ENCODE peak calls at places on chromosome 19, in nine cellular contexts. T, N, R, E, G, P, X, S and C are unnamed samples.

GRCh38 chr19:40691421-40692211 is 1.2 kb upstream of the NUMBL start:
- DNase-seq in T (no peak), N (no peak), R (peak), E (peak), G (no peak), P (no peak), X (no peak), S (no peak), C (no peak)

GRCh38 chr19:18996796-18997394 is 36.4 kb downstream of the SUGP2 start:
- DNase-seq in T (no peak), N (no peak), R (no peak), E (no peak), G (no peak), P (no peak), X (no peak), S (no peak), C (no peak)

GRCh38 chr19:52665529-52665928 is 27.4 kb upstream of the ZNF83 start:
- DNase-seq in T (no peak), N (no peak), R (no peak), E (no peak), G (no peak), P (peak), X (no peak), S (no peak), C (no peak)

GRCh38 chr19:10227215-10227971 is 3.7 kb downstream of the S1PR2 start:
- DNase-seq in T (no peak), N (no peak), R (peak), E (peak), G (peak), P (no peak), X (peak), S (no peak), C (no peak)

GRCh38 chr19:662207-662961 is 630 bp downstream of the RNF126 start:
- DNase-seq in T (peak), N (peak), R (peak), E (no peak), G (no peak), P (no peak), X (peak), S (no peak), C (no peak)

GRCh38 chr19:16527334-16527935 is 14.8 kb downstream of the CHERP start:
- DNase-seq in T (no peak), N (peak), R (no peak), E (no peak), G (no peak), P (no peak), X (no peak), S (no peak), C (no peak)

GRCh38 chr19:17323274-17323972 is 11.2 kb downstream of the ANO8 start:
- DNase-seq in T (no peak), N (no peak), R (peak), E (no peak), G (no peak), P (no peak), X (no peak), S (no peak), C (no peak)

GRCh38 chr19:54873990-54874389 is at the start of gene FCAR:
- DNase-seq in T (no peak), N (no peak), R (no peak), E (no peak), G (no peak), P (no peak), X (no peak), S (no peak), C (no peak)

GRCh38 chr19:17254636-17255035 is 8.9 kb upstream of the NR2F6 start:
- DNase-seq in T (no peak), N (no peak), R (no peak), E (no peak), G (no peak), P (no peak), X (no peak), S (no peak), C (no peak)

GRCh38 chr19:18436651-18437478 is 1.1 kb downstream of the ISYNA1 start:
- DNase-seq in T (peak), N (peak), R (peak), E (peak), G (peak), P (no peak), X (peak), S (no peak), C (peak)

GRCh38 chr19:40822161-40822560 is 23.2 kb downstream of the EGLN2 start:
- DNase-seq in T (no peak), N (no peak), R (peak), E (no peak), G (no peak), P (no peak), X (no peak), S (no peak), C (no peak)

GRCh38 chr19:6963259-6963852 is 57.9 kb downstream of the MBD3L2B start:
- DNase-seq in T (no peak), N (no peak), R (no peak), E (no peak), G (no peak), P (no peak), X (no peak), S (no peak), C (no peak)

GRCh38 chr19:37817180-37817911 is 38.0 kb upstream of the ZNF573 start:
- DNase-seq in T (peak), N (no peak), R (peak), E (peak), G (peak), P (no peak), X (peak), S (no peak), C (peak)

GRCh38 chr19:13887529-13887928 is 10.6 kb downstream of the NANOS3 start:
- DNase-seq in T (no peak), N (no peak), R (no peak), E (no peak), G (no peak), P (no peak), X (peak), S (peak), C (no peak)

GRCh38 chr19:10846500-10847202 is 1.6 kb upstream of the C19orf38 start:
- DNase-seq in T (no peak), N (no peak), R (no peak), E (no peak), G (no peak), P (no peak), X (no peak), S (no peak), C (no peak)

GRCh38 chr19:42542791-42543190 is 14.5 kb upstream of the CEACAM1 start:
- DNase-seq in T (no peak), N (no peak), R (no peak), E (no peak), G (no peak), P (no peak), X (no peak), S (no peak), C (no peak)
- TF ChIP-seq CTCF in T (no peak), N (no peak), R (peak), E (no peak), G (no peak), P (no peak), X (no peak), S (no peak), C (no peak)

GRCh38 chr19:49347835-49348234 is 12.6 kb downstream of the CD37 start:
- DNase-seq in T (no peak), N (peak), R (peak), E (peak), G (no peak), P (no peak), X (peak), S (peak), C (no peak)
- TF ChIP-seq CTCF in T (no peak), N (no peak), R (peak), E (no peak), G (no peak), P (peak), X (peak), S (peak), C (peak)

GRCh38 chr19:46859637-46860124 is 1.1 kb upstream of the ARHGAP35 start:
- DNase-seq in T (no peak), N (no peak), R (no peak), E (peak), G (no peak), P (no peak), X (no peak), S (no peak), C (no peak)

GRCh38 chr19:46860846-46861690 is at the start of gene ARHGAP35:
- DNase-seq in T (peak), N (no peak), R (peak), E (peak), G (no peak), P (no peak), X (no peak), S (no peak), C (no peak)

GRCh38 chr19:46860125-46860845 is 512 bp upstream of the ARHGAP35 start:
- DNase-seq in T (peak), N (peak), R (peak), E (peak), G (peak), P (peak), X (peak), S (peak), C (peak)

GRCh38 chr19:46852830-46853229 is 2.2 kb upstream of the AP2S1 start:
- DNase-seq in T (no peak), N (no peak), R (no peak), E (no peak), G (no peak), P (no peak), X (no peak), S (no peak), C (no peak)

GRCh38 chr19:46856062-46857022 is 4.5 kb upstream of the ARHGAP35 start:
- DNase-seq in T (peak), N (peak), R (peak), E (peak), G (peak), P (peak), X (peak), S (peak), C (peak)
- TF ChIP-seq CTCF in T (peak), N (peak), R (peak), E (peak), G (peak), P (peak), X (peak), S (peak), C (peak)

DNA sequence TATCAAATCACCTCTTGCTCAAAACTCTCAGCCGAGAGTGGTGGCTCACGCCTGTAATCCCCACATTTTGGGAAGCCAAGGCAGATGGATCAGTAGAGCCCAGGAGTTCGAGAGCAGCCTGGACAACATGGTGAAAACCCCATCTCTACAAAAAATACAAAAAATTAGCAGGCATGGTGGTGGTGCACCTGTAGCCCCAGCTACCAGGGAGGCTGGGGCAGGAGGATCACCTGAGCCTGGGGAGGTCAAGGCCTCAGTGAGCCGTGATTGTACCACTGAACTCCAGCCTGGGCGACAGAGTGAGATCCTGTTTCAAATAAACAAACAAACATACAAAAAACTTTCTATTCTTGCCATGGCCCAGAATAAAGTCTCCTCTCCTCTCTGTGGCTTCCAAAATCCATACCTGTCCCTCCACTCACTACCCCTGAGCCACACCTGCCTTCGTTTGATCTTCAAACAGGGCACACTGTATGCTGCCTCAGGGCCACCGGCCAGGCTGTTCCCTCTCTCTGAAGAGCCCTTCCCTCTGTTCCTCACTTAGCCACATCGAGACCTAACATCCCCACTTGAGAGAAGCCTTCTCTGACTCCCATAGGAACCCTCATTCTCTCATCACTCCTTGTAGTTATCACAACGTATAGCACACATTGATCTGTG is 6.3 kb downstream of the LGI4 start:
- DNase-seq in T (no peak), N (no peak), R (no peak), E (no peak), G (no peak), P (no peak), X (no peak), S (no peak), C (no peak)
- TF ChIP-seq CTCF in T (no peak), N (no peak), R (no peak), E (no peak), G (no peak), P (no peak), X (no peak), S (no peak), C (no peak)

GRCh38 chr19:3302755-3303154 is 63.6 kb upstream of the NFIC start:
- DNase-seq in T (no peak), N (no peak), R (no peak), E (no peak), G (no peak), P (no peak), X (no peak), S (no peak), C (no peak)
- TF ChIP-seq CTCF in T (no peak), N (no peak), R (peak), E (no peak), G (no peak), P (peak), X (no peak), S (no peak), C (no peak)

DNA sequence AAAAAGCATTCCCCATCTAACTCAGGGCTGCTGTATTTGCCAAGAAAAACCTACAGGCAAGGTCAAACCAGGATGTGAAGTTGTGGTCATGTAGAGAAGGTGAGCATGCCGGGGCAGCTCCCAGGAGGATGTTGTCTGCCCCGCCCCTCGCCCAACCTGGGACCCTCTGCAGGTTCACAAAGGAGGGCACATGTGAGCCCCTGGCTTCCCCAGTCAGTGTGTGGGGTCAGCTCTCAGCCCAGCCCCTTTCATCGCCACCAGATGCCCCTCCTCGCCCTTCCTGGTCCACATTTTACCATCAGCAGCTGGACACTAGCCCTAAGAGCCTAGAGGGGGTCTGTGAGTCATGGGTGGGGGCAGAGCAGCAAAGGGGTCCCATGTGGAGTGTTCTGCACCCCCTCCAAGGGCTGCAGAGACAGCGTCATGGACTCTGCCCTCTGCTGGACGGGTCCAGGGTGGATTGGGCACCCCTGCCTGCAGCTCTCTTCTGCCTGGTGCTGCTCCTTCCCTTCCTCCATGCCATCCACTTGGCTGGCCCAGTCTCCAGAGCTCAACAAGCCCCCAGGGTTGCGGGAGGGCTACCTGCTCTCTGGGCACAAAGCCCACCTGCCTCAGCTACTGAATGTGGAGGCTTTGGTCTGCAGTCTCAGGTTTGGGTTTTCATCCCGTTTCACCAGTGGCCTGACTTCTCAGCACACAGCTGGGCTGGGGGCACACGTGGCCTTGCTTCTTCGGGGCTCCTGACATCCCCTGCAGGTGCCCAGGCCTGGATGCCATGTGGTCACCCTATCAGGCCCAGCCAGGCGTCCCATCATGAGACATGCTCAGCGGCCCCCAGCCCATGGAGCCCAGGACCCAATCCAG is 3.7 kb downstream of the PLEKHF1 start:
- DNase-seq in T (no peak), N (no peak), R (no peak), E (no peak), G (no peak), P (no peak), X (no peak), S (no peak), C (no peak)
- TF ChIP-seq CTCF in T (no peak), N (no peak), R (peak), E (no peak), G (no peak), P (peak), X (peak), S (peak), C (no peak)